ENCODE peak calls at places on chromosomes 12 and 14, in four cellular contexts. One of them, this sample, is unnamed.

GRCh38 chr12:21324551-21324950 is 10.2 kb downstream of the SLCO1A2 start:
- DNase-seq in A549: no peak
- DNase-seq in stomach: no peak
- DNase-seq in NCI-H345: peak; percentile 16
- DNase-seq in this sample: no peak

GRCh38 chr14:56992332-56992820 is 182.1 kb upstream of the OTX2 start:
- DNase-seq in A549: no peak
- DNase-seq in stomach: no peak
- DNase-seq in NCI-H345: no peak
- DNase-seq in this sample: no peak

GRCh38 chr12:126772171-126772864 is 1494.7 kb upstream of the TMEM132C start:
- DNase-seq in A549: peak; percentile 66
- DNase-seq in stomach: no peak
- DNase-seq in NCI-H345: no peak
- DNase-seq in this sample: no peak

GRCh38 chr14:32913725-32914124 is 25.0 kb upstream of the NPAS3 start:
- DNase-seq in A549: no peak
- DNase-seq in stomach: no peak
- DNase-seq in NCI-H345: no peak
- DNase-seq in this sample: no peak

GRCh38 chr12:84842406-84843013 is 70.1 kb downstream of the SLC6A15 start:
- DNase-seq in A549: peak; percentile 51
- DNase-seq in stomach: no peak
- DNase-seq in NCI-H345: peak; percentile 53
- DNase-seq in this sample: no peak

GRCh38 chr14:25055998-25056687 is 6.2 kb upstream of the STXBP6 start:
- DNase-seq in A549: no peak
- DNase-seq in stomach: no peak
- DNase-seq in NCI-H345: no peak
- DNase-seq in this sample: no peak

GRCh38 chr14:50191499-50191898 is 39.9 kb downstream of the SOS2 start:
- DNase-seq in A549: no peak
- DNase-seq in stomach: no peak
- DNase-seq in NCI-H345: no peak
- DNase-seq in this sample: no peak

GRCh38 chr12:46124848-46125619 is 134.7 kb upstream of the SCAF11 start:
- DNase-seq in A549: peak; percentile 87
- DNase-seq in stomach: peak; percentile 41
- DNase-seq in NCI-H345: peak; percentile 19
- DNase-seq in this sample: no peak

GRCh38 chr12:93722757-93723567 is 45.8 kb downstream of the CRADD start:
- DNase-seq in A549: no peak
- DNase-seq in stomach: peak; percentile 37
- DNase-seq in NCI-H345: no peak
- DNase-seq in this sample: no peak

GRCh38 chr14:52977798-52978197 is 26.9 kb upstream of the FERMT2 start:
- DNase-seq in A549: no peak
- DNase-seq in stomach: no peak
- DNase-seq in NCI-H345: no peak
- DNase-seq in this sample: no peak

GRCh38 chr12:1800646-1801284 is 19.6 kb upstream of the LRTM2 start:
- DNase-seq in A549: peak; percentile 37
- DNase-seq in stomach: peak; percentile 52
- DNase-seq in NCI-H345: no peak
- DNase-seq in this sample: peak; percentile 65

GRCh38 chr14:31990183-31990862 is 86.8 kb upstream of the ARHGAP5 start:
- DNase-seq in A549: no peak
- DNase-seq in stomach: no peak
- DNase-seq in NCI-H345: no peak
- DNase-seq in this sample: no peak

GRCh38 chr12:22310712-22311111 is 23.8 kb downstream of the ST8SIA1 start:
- DNase-seq in A549: no peak
- DNase-seq in stomach: no peak
- DNase-seq in NCI-H345: no peak
- DNase-seq in this sample: no peak

GRCh38 chr12:60123443-60124000 is 527.7 kb downstream of the SLC16A7 start:
- DNase-seq in A549: no peak
- DNase-seq in stomach: no peak
- DNase-seq in NCI-H345: no peak
- DNase-seq in this sample: no peak

This sample was measured in HuH-7.5.